ENCODE peak calls at places on chromosomes 11 and 22, in five cellular contexts. F is A549; Z is kidney; S is heart left ventricle; M is CD4-positive, CD25-positive, alpha-beta regulatory T cell. T is an unnamed sample.
A peak's percentile ranks its signal among the peaks of the same experiment; 100 is the strongest.

GRCh38 chr11:17985517-17985916 is 27.3 kb downstream of the SERGEF start:
- DNase-seq in Z (no peak), M (no peak), S (no peak), F (no peak), T (no peak)

GRCh38 chr11:120223793-120224192 is 13.0 kb downstream of the OAF start:
- DNase-seq in F (no peak), M (no peak), S (no peak), Z (no peak), T (no peak)

GRCh38 chr11:124301482-124301881 is 12.3 kb downstream of the OR8D1 start:
- DNase-seq in M (no peak), S (no peak), F (no peak), Z (no peak), T (no peak)

GRCh38 chr11:66080055-66080817 is 10.2 kb downstream of the PACS1 start:
- DNase-seq in M (peak; percentile 64), S (no peak), F (peak; percentile 49), Z (no peak), T (peak; percentile 83)

GRCh38 chr22:41908409-41909289 is 6.2 kb downstream of the SHISA8 start:
- DNase-seq in M (no peak), Z (no peak), S (no peak), F (no peak), T (no peak)

GRCh38 chr11:86440843-86441242 is 66.2 kb downstream of the CCDC81 start:
- DNase-seq in M (no peak), Z (no peak), S (no peak), F (no peak), T (no peak)

GRCh38 chr11:8201524-8202365 is 32.9 kb upstream of the RIC3 start:
- DNase-seq in F (no peak), M (no peak), Z (no peak), S (no peak), T (no peak)

GRCh38 chr11:86800076-86800955 is at the start of gene PRSS23:
- DNase-seq in M (no peak), Z (peak; percentile 93), F (peak; percentile 70), S (peak; percentile 74), T (peak; percentile 92)

GRCh38 chr11:57615308-57615707 is 17.8 kb downstream of the SERPING1 start:
- DNase-seq in Z (no peak), M (no peak), F (no peak), S (no peak), T (no peak)

GRCh38 chr11:16350125-16350524 is 6.2 kb downstream of the SOX6 start:
- DNase-seq in S (no peak), M (no peak), F (no peak), Z (no peak), T (no peak)

DNA sequence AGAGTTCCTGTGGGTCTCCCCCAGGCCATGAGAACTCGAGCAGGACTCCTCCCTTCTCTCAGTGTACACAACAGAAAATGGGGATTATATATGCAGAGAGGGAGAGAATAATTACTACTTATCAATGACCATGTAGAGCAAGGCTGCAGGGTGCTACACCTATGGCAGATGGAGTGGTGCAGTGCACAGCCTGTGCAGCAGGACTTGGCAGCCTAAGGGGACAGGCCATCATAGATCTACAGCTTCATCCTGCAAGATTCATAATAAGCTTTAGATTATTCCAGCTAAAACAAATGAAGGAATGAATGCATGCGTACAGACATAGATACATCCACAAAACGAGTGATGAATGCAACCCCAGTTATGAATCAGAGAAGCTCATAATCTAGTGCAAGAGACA is 8.4 kb upstream of the TP53I11 start:
- DNase-seq in Z (no peak), S (no peak), F (no peak), M (no peak), T (no peak)
- H3K27ac ChIP-seq in Z (no peak overlapping the region), S (no peak overlapping the region), F (no peak overlapping the region), M (no peak overlapping the region), T (no peak overlapping the region)

GRCh38 chr11:74462009-74462408 is 5.3 kb downstream of the KCNE3 start:
- DNase-seq in Z (peak; percentile 93), M (no peak), F (no peak), S (peak; percentile 77), T (peak; percentile 92)
- H3K4me3 ChIP-seq in Z (peak overlapping the region; percentile 31), M (no peak overlapping the region), F (no peak overlapping the region), S (peak overlapping the region; percentile 43), T (no peak overlapping the region)

GRCh38 chr11:46506486-46506808 is 87.4 kb downstream of the AMBRA1 start:
- DNase-seq in S (no peak), Z (no peak), M (no peak), F (no peak), T (no peak)
- H3K4me1 ChIP-seq in S (peaks cover 11% of the 10 kb centered on the region), Z (no peaks in the 10 kb centered on the region), M (no peaks in the 10 kb centered on the region), F (peaks cover 12% of the 10 kb centered on the region), T (no peaks in the 10 kb centered on the region)

DNA sequence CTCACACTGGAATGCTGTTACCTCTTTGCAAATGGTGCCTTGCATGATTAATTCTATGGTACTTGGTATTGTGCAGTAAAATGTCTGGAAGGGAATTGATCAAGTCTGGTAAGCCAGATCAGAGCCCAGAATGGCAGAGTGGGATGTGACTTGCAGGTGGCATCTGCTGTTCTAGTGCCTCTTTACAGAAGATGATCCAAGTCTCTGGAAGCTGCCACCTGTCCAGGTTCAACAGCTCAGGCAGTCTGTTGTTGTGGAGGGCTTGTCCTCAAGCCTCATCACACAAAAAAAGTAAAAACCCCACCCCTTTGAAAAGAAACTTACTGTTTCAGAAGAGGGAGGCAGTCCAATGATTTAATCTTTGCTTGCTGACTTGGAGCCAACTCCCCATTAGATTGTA is 17.0 kb downstream of the ZNRF3 start:
- DNase-seq in Z (no peak), F (no peak), M (no peak), S (no peak), T (no peak)
- H3K27ac ChIP-seq in Z (no peak overlapping the region), F (no peak overlapping the region), M (no peak overlapping the region), S (no peak overlapping the region), T (peak overlapping the region; percentile 45)

T was measured in aorta.